ENCODE peak calls at places on chromosomes 11 and 22, in five cellular contexts. Z is NAMALWA, P is fibroblast of the aortic adventitia, J is HT1080, S is mucosa of gallbladder. C is an unnamed sample.
A peak's percentile ranks its signal among the peaks of the same experiment; 100 is the strongest.

GRCh38 chr11:23749762-23750430 is 747.0 kb upstream of the LUZP2 start:
- DNase-seq in Z (no peak), S (no peak), P (no peak), J (no peak), C (no peak)

GRCh38 chr11:102402556-102402955 is 50.0 kb downstream of the TMEM123 start:
- DNase-seq in Z (no peak), S (no peak), J (no peak), P (no peak), C (no peak)

GRCh38 chr11:3203221-3204043 is 15.2 kb downstream of the MRGPRG start:
- DNase-seq in Z (no peak), S (no peak), P (no peak), J (no peak), C (no peak)

GRCh38 chr11:78784321-78785061 is 209.8 kb upstream of the NARS2 start:
- DNase-seq in J (peak; percentile 63), Z (no peak), P (peak; percentile 73), S (no peak), C (no peak)

GRCh38 chr22:39528080-39528661 is 4.4 kb downstream of the RPS19BP1 start:
- DNase-seq in J (no peak), Z (peak; percentile 47), P (no peak), S (no peak), C (no peak)

GRCh38 chr11:67252831-67253239 is 13.4 kb upstream of the GRK2 start:
- DNase-seq in S (peak; percentile 46), J (peak; percentile 45), P (peak; percentile 33), Z (peak; percentile 58), C (no peak)

GRCh38 chr11:69260622-69261021 is 33.3 kb upstream of the MYEOV start:
- DNase-seq in P (no peak), J (no peak), Z (no peak), S (no peak), C (no peak)

GRCh38 chr22:48357961-48358360 is 1469.7 kb downstream of the BRD1 start:
- DNase-seq in S (no peak), Z (no peak), P (no peak), J (no peak), C (no peak)

GRCh38 chr11:60761436-60762190 is 4.9 kb downstream of the MS4A15 start:
- DNase-seq in S (no peak), J (no peak), Z (no peak), P (no peak), C (no peak)

GRCh38 chr11:18171377-18172000 is 1.1 kb upstream of the MRGPRX4 start:
- DNase-seq in S (no peak), J (peak; percentile 69), Z (peak; percentile 17), P (no peak), C (no peak)

GRCh38 chr22:50624347-50625130 is 3.4 kb downstream of the ARSA start:
- DNase-seq in J (no peak), S (no peak), P (no peak), Z (peak; percentile 19), C (no peak)

GRCh38 chr11:10943968-10944367 is 86.1 kb upstream of the ZBED5 start:
- DNase-seq in S (no peak), Z (no peak), P (peak; percentile 70), J (peak; percentile 50), C (no peak)

GRCh38 chr11:93662177-93662575 is 694 bp downstream of the CEP295 start:
- DNase-seq in S (no peak), J (no peak), Z (no peak), P (no peak), C (no peak)

GRCh38 chr11:69644962-69645675 is 4.2 kb downstream of the CCND1 start:
- DNase-seq in S (no peak), P (no peak), J (no peak), Z (no peak), C (no peak)

GRCh38 chr11:68150029-68150428 is 28.8 kb upstream of the CHKA start:
- DNase-seq in J (peak; percentile 59), P (peak; percentile 60), S (no peak), Z (no peak), C (no peak)

GRCh38 chr11:80330302-80330701 is 889.5 kb upstream of the TENM4 start:
- DNase-seq in P (no peak), S (no peak), J (peak; percentile 76), Z (no peak), C (no peak)

GRCh38 chr22:49447837-49448236 is 379.8 kb downstream of the BRD1 start:
- DNase-seq in Z (no peak), S (no peak), P (no peak), J (no peak), C (no peak)

GRCh38 chr22:39932918-39933649 is 27.1 kb upstream of the TMA7B start:
- DNase-seq in Z (peak; percentile 75), S (no peak), P (peak; percentile 7), J (peak; percentile 47), C (peak; percentile 57)

C was measured in GM20000.